ENCODE peak calls at places on chromosomes 3 and 15, in four cellular contexts. Q, Y, S and L are unnamed samples.

GRCh38 chr15:39854161-39854560 is 65.9 kb downstream of the GPR176 start:
- DNase-seq in Q (no peak), S (no peak), Y (no peak), L (no peak)

GRCh38 chr3:32860499-32860898 is 42.7 kb downstream of the TRIM71 start:
- DNase-seq in Q (no peak), Y (no peak), S (no peak), L (no peak)

GRCh38 chr15:89496155-89497098 is at the start of gene RHCG:
- DNase-seq in Q (no peak), Y (no peak), S (no peak), L (no peak)

GRCh38 chr3:159038405-159038804 is 236.6 kb downstream of the MFSD1 start:
- DNase-seq in Q (no peak), S (no peak), Y (no peak), L (no peak)

GRCh38 chr15:62769604-62770003 is 272.9 kb upstream of the TPM1 start:
- DNase-seq in S (no peak), Q (no peak), Y (peak; percentile 53), L (no peak)

GRCh38 chr15:37995461-37996347 is 61.3 kb downstream of the TMCO5A start:
- DNase-seq in S (no peak), Q (no peak), Y (peak; percentile 50), L (peak; percentile 30)

GRCh38 chr3:47485812-47486211 is 10.1 kb upstream of the SCAP start:
- DNase-seq in S (no peak), Q (no peak), Y (no peak), L (no peak)

GRCh38 chr3:46882377-46883015 is 5.0 kb downstream of the PTH1R start:
- DNase-seq in Y (no peak), S (no peak), Q (no peak), L (no peak)

GRCh38 chr3:72847282-72847681 is 963 bp downstream of the SHQ1 start:
- DNase-seq in S (no peak), Q (no peak), Y (no peak), L (no peak)

GRCh38 chr3:161070252-161070930 is 34.8 kb downstream of the B3GALNT1 start:
- DNase-seq in Y (no peak), Q (no peak), S (no peak), L (no peak)

GRCh38 chr3:133447751-133448477 is 48.1 kb downstream of the BFSP2 start:
- DNase-seq in Q (no peak), Y (no peak), S (no peak), L (no peak)

GRCh38 chr3:59772416-59773408 is 722.9 kb upstream of the CFAP20DC start:
- DNase-seq in Y (no peak), S (no peak), Q (peak; percentile 65), L (no peak)

GRCh38 chr3:37922721-37923575 is 61.3 kb downstream of the CTDSPL start:
- DNase-seq in S (no peak), Q (no peak), Y (no peak), L (no peak)